ENCODE peak calls at places on chromosomes 2 and 18, in six cellular contexts. One of them, this sample, is unnamed.
A peak's percentile ranks its signal among the peaks of the same experiment; 100 is the strongest.

GRCh38 chr2:234672498-234673150 is 175.7 kb upstream of the ARL4C start:
- DNase-seq in AG09319: no peak
- DNase-seq in HCT116: no peak
- DNase-seq in transverse colon: no peak
- DNase-seq in ascending aorta: no peak
- DNase-seq in epithelial cell of esophagus: no peak
- DNase-seq in this sample: no peak

GRCh38 chr18:62388855-62389760 is 64.0 kb downstream of the TNFRSF11A start:
- DNase-seq in AG09319: no peak
- DNase-seq in HCT116: no peak
- DNase-seq in transverse colon: no peak
- DNase-seq in ascending aorta: no peak
- DNase-seq in epithelial cell of esophagus: peak; percentile 86
- DNase-seq in this sample: no peak

GRCh38 chr18:75351409-75351808 is 76.1 kb downstream of the SMIM21 start:
- DNase-seq in AG09319: no peak
- DNase-seq in HCT116: no peak
- DNase-seq in transverse colon: no peak
- DNase-seq in ascending aorta: no peak
- DNase-seq in epithelial cell of esophagus: no peak
- DNase-seq in this sample: no peak

GRCh38 chr2:6977095-6977777 is 60.0 kb downstream of the RNF144A start:
- DNase-seq in AG09319: no peak
- DNase-seq in HCT116: no peak
- DNase-seq in transverse colon: peak; percentile 70
- DNase-seq in ascending aorta: no peak
- DNase-seq in epithelial cell of esophagus: no peak
- DNase-seq in this sample: no peak

GRCh38 chr2:37566517-37566961 is 104.9 kb downstream of the CDC42EP3 start:
- DNase-seq in AG09319: no peak
- DNase-seq in HCT116: no peak
- DNase-seq in transverse colon: no peak
- DNase-seq in ascending aorta: no peak
- DNase-seq in epithelial cell of esophagus: no peak
- DNase-seq in this sample: no peak

GRCh38 chr18:46754661-46755292 is 2.1 kb downstream of the ST8SIA5 start:
- DNase-seq in AG09319: no peak
- DNase-seq in HCT116: no peak
- DNase-seq in transverse colon: no peak
- DNase-seq in ascending aorta: no peak
- DNase-seq in epithelial cell of esophagus: no peak
- DNase-seq in this sample: no peak

GRCh38 chr2:60641866-60642788 is 88.7 kb upstream of the BCL11A start:
- DNase-seq in AG09319: peak; percentile 10
- DNase-seq in HCT116: peak; percentile 45
- DNase-seq in transverse colon: peak; percentile 13
- DNase-seq in ascending aorta: no peak
- DNase-seq in epithelial cell of esophagus: peak; percentile 72
- DNase-seq in this sample: no peak

GRCh38 chr2:227164745-227165350 is 424 bp downstream of the COL4A3 start:
- DNase-seq in AG09319: no peak
- DNase-seq in HCT116: no peak
- DNase-seq in transverse colon: peak; percentile 53
- DNase-seq in ascending aorta: no peak
- DNase-seq in epithelial cell of esophagus: peak; percentile 23
- DNase-seq in this sample: no peak

GRCh38 chr18:46104128-46104911 is at the start of gene HAUS1:
- DNase-seq in AG09319: peak; percentile 20
- DNase-seq in HCT116: peak; percentile 75
- DNase-seq in transverse colon: peak; percentile 95
- DNase-seq in ascending aorta: peak; percentile 63
- DNase-seq in epithelial cell of esophagus: peak; percentile 85
- DNase-seq in this sample: peak; percentile 17

GRCh38 chr18:51884039-51884438 is 456.0 kb upstream of the DCC start:
- DNase-seq in AG09319: no peak
- DNase-seq in HCT116: no peak
- DNase-seq in transverse colon: no peak
- DNase-seq in ascending aorta: no peak
- DNase-seq in epithelial cell of esophagus: no peak
- DNase-seq in this sample: no peak

GRCh38 chr2:210007895-210008294 is 5.5 kb downstream of the RPE start:
- DNase-seq in AG09319: no peak
- DNase-seq in HCT116: no peak
- DNase-seq in transverse colon: no peak
- DNase-seq in ascending aorta: no peak
- DNase-seq in epithelial cell of esophagus: peak; percentile 19
- DNase-seq in this sample: no peak

GRCh38 chr18:3281456-3282400 is 19.8 kb downstream of the MYL12B start:
- DNase-seq in AG09319: peak; percentile 49
- DNase-seq in HCT116: peak; percentile 78
- DNase-seq in transverse colon: no peak
- DNase-seq in ascending aorta: no peak
- DNase-seq in epithelial cell of esophagus: peak; percentile 75
- DNase-seq in this sample: no peak

GRCh38 chr2:150376627-150377335 is 110.7 kb downstream of the RND3 start:
- DNase-seq in AG09319: peak; percentile 2
- DNase-seq in HCT116: no peak
- DNase-seq in transverse colon: no peak
- DNase-seq in ascending aorta: no peak
- DNase-seq in epithelial cell of esophagus: peak; percentile 40
- DNase-seq in this sample: no peak

GRCh38 chr2:212939777-212940531 is 211.5 kb downstream of the IKZF2 start:
- DNase-seq in AG09319: no peak
- DNase-seq in HCT116: no peak
- DNase-seq in transverse colon: peak; percentile 75
- DNase-seq in ascending aorta: no peak
- DNase-seq in epithelial cell of esophagus: peak; percentile 82
- DNase-seq in this sample: no peak

GRCh38 chr2:30527859-30528258 is 80.8 kb downstream of the LCLAT1 start:
- DNase-seq in AG09319: no peak
- DNase-seq in HCT116: no peak
- DNase-seq in transverse colon: no peak
- DNase-seq in ascending aorta: no peak
- DNase-seq in epithelial cell of esophagus: peak; percentile 6
- DNase-seq in this sample: no peak

GRCh38 chr2:70192516-70192915 is 1.7 kb upstream of the C2orf42 start:
- DNase-seq in AG09319: no peak
- DNase-seq in HCT116: no peak
- DNase-seq in transverse colon: no peak
- DNase-seq in ascending aorta: no peak
- DNase-seq in epithelial cell of esophagus: peak; percentile 82
- DNase-seq in this sample: peak; percentile 42

GRCh38 chr2:70191244-70191735 is 471 bp upstream of the C2orf42 start:
- DNase-seq in AG09319: no peak
- DNase-seq in HCT116: no peak
- DNase-seq in transverse colon: no peak
- DNase-seq in ascending aorta: no peak
- DNase-seq in epithelial cell of esophagus: no peak
- DNase-seq in this sample: no peak

GRCh38 chr2:70188460-70188859 is 2.4 kb downstream of the C2orf42 start:
- DNase-seq in AG09319: no peak
- DNase-seq in HCT116: no peak
- DNase-seq in transverse colon: no peak
- DNase-seq in ascending aorta: no peak
- DNase-seq in epithelial cell of esophagus: no peak
- DNase-seq in this sample: no peak

GRCh38 chr2:70190086-70190412 is 770 bp downstream of the C2orf42 start:
- DNase-seq in AG09319: no peak
- DNase-seq in HCT116: no peak
- DNase-seq in transverse colon: peak; percentile 15
- DNase-seq in ascending aorta: no peak
- DNase-seq in epithelial cell of esophagus: no peak
- DNase-seq in this sample: no peak

DNA sequence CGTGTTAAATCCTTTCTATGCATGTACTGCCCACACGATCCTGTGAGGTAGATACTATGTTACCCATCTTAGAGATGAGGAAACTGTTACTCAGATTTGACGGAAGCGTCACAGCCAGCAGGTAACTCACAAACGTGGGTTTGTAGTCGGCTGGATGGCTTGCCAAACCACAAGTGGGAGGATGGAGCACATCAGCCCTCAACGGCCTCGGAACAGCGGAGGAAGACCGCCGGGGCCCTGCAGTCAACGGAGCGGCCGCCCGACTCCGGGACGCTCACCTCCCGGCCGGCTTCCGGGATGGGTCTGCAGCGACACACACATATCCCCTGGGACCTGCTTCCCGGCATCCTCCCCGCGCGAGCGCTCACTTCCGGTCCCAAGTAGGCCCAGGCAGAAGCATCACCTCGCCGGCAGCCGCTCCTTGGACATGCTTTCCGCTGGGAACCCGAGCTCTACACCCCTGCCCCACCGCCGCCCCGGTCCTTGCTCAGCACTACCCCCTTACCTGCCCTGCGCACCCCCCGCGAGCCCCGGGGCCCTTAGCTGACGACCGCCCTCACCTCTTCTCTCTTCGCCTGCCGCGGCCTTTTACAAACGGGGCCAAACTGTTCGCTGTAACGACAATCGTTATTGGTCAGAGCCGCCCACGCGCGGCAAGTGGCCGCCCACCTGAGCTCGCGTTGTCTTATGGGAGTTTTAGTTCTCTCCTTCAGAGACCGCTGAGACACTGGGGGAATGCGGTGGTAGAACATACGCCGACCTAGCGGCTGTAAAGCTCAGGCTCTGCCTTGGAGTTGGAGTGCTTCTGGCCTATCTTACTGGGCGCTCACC is at the start of gene C2orf42:
- DNase-seq in AG09319: peak; percentile 95
- DNase-seq in HCT116: peak; percentile 97
- DNase-seq in transverse colon: peak; percentile 96
- DNase-seq in ascending aorta: peak; percentile 85
- DNase-seq in epithelial cell of esophagus: peak; percentile 98
- DNase-seq in this sample: peak; percentile 66
- TF ChIP-seq CTCF in AG09319: no peak
- TF ChIP-seq CTCF in HCT116: no peak
- TF ChIP-seq CTCF in transverse colon: peak; percentile 9
- TF ChIP-seq CTCF in ascending aorta: no peak
- TF ChIP-seq CTCF in epithelial cell of esophagus: no peak
- TF ChIP-seq CTCF in this sample: no peak

GRCh38 chr2:63425079-63425416 is 163.2 kb downstream of the WDPCP start:
- DNase-seq in AG09319: no peak
- DNase-seq in HCT116: no peak
- DNase-seq in transverse colon: no peak
- DNase-seq in ascending aorta: no peak
- DNase-seq in epithelial cell of esophagus: no peak
- DNase-seq in this sample: no peak

GRCh38 chr2:63425606-63426005 is 162.7 kb downstream of the WDPCP start:
- DNase-seq in AG09319: no peak
- DNase-seq in HCT116: no peak
- DNase-seq in transverse colon: no peak
- DNase-seq in ascending aorta: no peak
- DNase-seq in epithelial cell of esophagus: no peak
- DNase-seq in this sample: no peak

GRCh38 chr2:63424329-63425078 is 163.8 kb downstream of the WDPCP start:
- DNase-seq in AG09319: no peak
- DNase-seq in HCT116: peak; percentile 56
- DNase-seq in transverse colon: no peak
- DNase-seq in ascending aorta: no peak
- DNase-seq in epithelial cell of esophagus: peak; percentile 74
- DNase-seq in this sample: peak; percentile 7
- TF ChIP-seq CTCF in AG09319: peak; percentile 33
- TF ChIP-seq CTCF in HCT116: peak; percentile 56
- TF ChIP-seq CTCF in transverse colon: peak; percentile 35
- TF ChIP-seq CTCF in ascending aorta: no peak
- TF ChIP-seq CTCF in epithelial cell of esophagus: peak; percentile 79
- TF ChIP-seq CTCF in this sample: peak; percentile 49

GRCh38 chr18:58615150-58616132 is 13.4 kb downstream of the ALPK2 start:
- DNase-seq in AG09319: no peak
- DNase-seq in HCT116: no peak
- DNase-seq in transverse colon: peak; percentile 21
- DNase-seq in ascending aorta: no peak
- DNase-seq in epithelial cell of esophagus: peak; percentile 40
- DNase-seq in this sample: no peak

GRCh38 chr18:58624011-58624410 is 4.9 kb downstream of the ALPK2 start:
- DNase-seq in AG09319: no peak
- DNase-seq in HCT116: no peak
- DNase-seq in transverse colon: no peak
- DNase-seq in ascending aorta: no peak
- DNase-seq in epithelial cell of esophagus: no peak
- DNase-seq in this sample: no peak

GRCh38 chr18:58619554-58619915 is 9.4 kb downstream of the ALPK2 start:
- DNase-seq in AG09319: no peak
- DNase-seq in HCT116: no peak
- DNase-seq in transverse colon: no peak
- DNase-seq in ascending aorta: no peak
- DNase-seq in epithelial cell of esophagus: no peak
- DNase-seq in this sample: no peak

GRCh38 chr18:58616446-58616845 is 12.4 kb downstream of the ALPK2 start:
- DNase-seq in AG09319: no peak
- DNase-seq in HCT116: no peak
- DNase-seq in transverse colon: no peak
- DNase-seq in ascending aorta: no peak
- DNase-seq in epithelial cell of esophagus: no peak
- DNase-seq in this sample: no peak

GRCh38 chr18:58618822-58619553 is 9.9 kb downstream of the ALPK2 start:
- DNase-seq in AG09319: no peak
- DNase-seq in HCT116: no peak
- DNase-seq in transverse colon: no peak
- DNase-seq in ascending aorta: no peak
- DNase-seq in epithelial cell of esophagus: no peak
- DNase-seq in this sample: no peak
- TF ChIP-seq CTCF in AG09319: peak; percentile 14
- TF ChIP-seq CTCF in HCT116: no peak
- TF ChIP-seq CTCF in transverse colon: no peak
- TF ChIP-seq CTCF in ascending aorta: no peak
- TF ChIP-seq CTCF in epithelial cell of esophagus: no peak
- TF ChIP-seq CTCF in this sample: no peak

DNA sequence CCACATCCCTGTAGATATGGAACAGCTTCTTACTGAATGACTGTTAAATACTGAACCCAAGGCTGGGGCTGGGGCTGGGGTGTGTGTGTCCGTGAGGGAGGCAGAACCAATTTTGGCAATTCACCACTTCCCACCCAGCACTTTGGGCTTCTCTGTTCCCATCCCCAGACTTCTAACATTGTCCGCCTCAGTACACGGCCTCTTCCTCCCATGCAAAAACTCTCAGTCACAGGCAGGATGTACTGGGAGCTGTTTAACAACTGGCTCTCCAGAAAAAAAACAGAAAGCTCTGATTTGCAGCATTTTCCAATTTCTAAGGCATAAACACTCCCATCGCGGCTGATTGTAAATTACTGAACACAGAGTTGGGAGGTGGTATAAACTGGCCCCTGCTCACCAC is 73.0 kb upstream of the MAP4K3 start:
- DNase-seq in AG09319: no peak
- DNase-seq in HCT116: no peak
- DNase-seq in transverse colon: no peak
- DNase-seq in ascending aorta: no peak
- DNase-seq in epithelial cell of esophagus: no peak
- DNase-seq in this sample: no peak
- TF ChIP-seq CTCF in AG09319: no peak
- TF ChIP-seq CTCF in HCT116: no peak
- TF ChIP-seq CTCF in transverse colon: no peak
- TF ChIP-seq CTCF in ascending aorta: no peak
- TF ChIP-seq CTCF in epithelial cell of esophagus: no peak
- TF ChIP-seq CTCF in this sample: no peak

GRCh38 chr18:34158881-34159690 is 65.6 kb downstream of the NOL4 start:
- DNase-seq in AG09319: no peak
- DNase-seq in HCT116: no peak
- DNase-seq in transverse colon: no peak
- DNase-seq in ascending aorta: no peak
- DNase-seq in epithelial cell of esophagus: peak; percentile 0
- DNase-seq in this sample: no peak
- TF ChIP-seq CTCF in AG09319: no peak
- TF ChIP-seq CTCF in HCT116: no peak
- TF ChIP-seq CTCF in transverse colon: no peak
- TF ChIP-seq CTCF in ascending aorta: no peak
- TF ChIP-seq CTCF in epithelial cell of esophagus: no peak
- TF ChIP-seq CTCF in this sample: no peak

GRCh38 chr2:148534416-148535205 is 109.9 kb upstream of the EPC2 start:
- DNase-seq in AG09319: no peak
- DNase-seq in HCT116: no peak
- DNase-seq in transverse colon: no peak
- DNase-seq in ascending aorta: no peak
- DNase-seq in epithelial cell of esophagus: peak; percentile 25
- DNase-seq in this sample: no peak
- TF ChIP-seq CTCF in AG09319: no peak
- TF ChIP-seq CTCF in HCT116: no peak
- TF ChIP-seq CTCF in transverse colon: no peak
- TF ChIP-seq CTCF in ascending aorta: no peak
- TF ChIP-seq CTCF in epithelial cell of esophagus: no peak
- TF ChIP-seq CTCF in this sample: no peak

This sample was measured in keratinocyte.